ENCODE peak calls at places on chromosomes 1 and 21, in eight cellular contexts. H is MCF 10A, F is neural crest cell, Z is transverse colon, T is adrenal gland, S is lower lobe of right lung, J is foreskin fibroblast, L is GM06990. O is an unnamed sample.

GRCh38 chr1:3827813-3828307 is 29.2 kb downstream of the CEP104 start:
- DNase-seq in H (no peak), F (no peak), Z (no peak), T (no peak), S (no peak), J (no peak), L (no peak), O (no peak)

GRCh38 chr1:44314401-44314800 is 40.7 kb downstream of the ERI3 start:
- DNase-seq in H (no peak), F (no peak), Z (no peak), T (no peak), S (no peak), J (no peak), L (no peak), O (no peak)

GRCh38 chr1:83520797-83521196 is 478.1 kb downstream of the TTLL7 start:
- DNase-seq in H (peak), F (no peak), Z (no peak), T (no peak), S (no peak), J (no peak), L (no peak), O (no peak)

GRCh38 chr1:78385744-78386462 is 104.9 kb upstream of the PTGFR start:
- DNase-seq in H (no peak), F (no peak), Z (no peak), T (no peak), S (no peak), J (no peak), L (no peak), O (no peak)

GRCh38 chr1:235074335-235075120 is 54.1 kb downstream of the TOMM20 start:
- DNase-seq in H (peak), F (no peak), Z (peak), T (no peak), S (peak), J (peak), L (peak), O (no peak)

GRCh38 chr1:167130782-167131520 is 37.1 kb downstream of the STYXL2 start:
- DNase-seq in H (no peak), F (no peak), Z (no peak), T (no peak), S (no peak), J (no peak), L (no peak), O (no peak)

GRCh38 chr21:18249542-18250152 is 5.0 kb downstream of the CHODL start:
- DNase-seq in H (peak), F (no peak), Z (no peak), T (no peak), S (no peak), J (no peak), L (no peak), O (no peak)

GRCh38 chr1:7704214-7705047 is 66.7 kb upstream of the VAMP3 start:
- DNase-seq in H (no peak), F (peak), Z (peak), T (peak), S (peak), J (peak), L (peak), O (peak)

GRCh38 chr1:90761781-90762589 is 44.9 kb upstream of the BARHL2 start:
- DNase-seq in H (no peak), F (no peak), Z (no peak), T (peak), S (no peak), J (no peak), L (no peak), O (no peak)

GRCh38 chr1:68496680-68497357 is at the start of gene DEPDC1:
- DNase-seq in H (peak), F (peak), Z (peak), T (peak), S (peak), J (peak), L (peak), O (peak)

GRCh38 chr1:21703318-21703963 is 34.3 kb upstream of the RAP1GAP start:
- DNase-seq in H (peak), F (no peak), Z (no peak), T (peak), S (no peak), J (peak), L (no peak), O (no peak)

GRCh38 chr1:108016451-108016920 is 51.5 kb upstream of the VAV3 start:
- DNase-seq in H (peak), F (no peak), Z (no peak), T (peak), S (no peak), J (peak), L (peak), O (no peak)

GRCh38 chr1:179976970-179977651 is 22.5 kb downstream of the CEP350 start:
- DNase-seq in H (no peak), F (no peak), Z (no peak), T (no peak), S (no peak), J (no peak), L (no peak), O (no peak)

GRCh38 chr1:179002552-179003345 is 22.9 kb upstream of the FAM20B start:
- DNase-seq in H (peak), F (peak), Z (peak), T (peak), S (peak), J (peak), L (peak), O (peak)

GRCh38 chr1:151547119-151547899 is 7.2 kb downstream of the TUFT1 start:
- DNase-seq in H (peak), F (no peak), Z (peak), T (peak), S (peak), J (peak), L (no peak), O (no peak)

GRCh38 chr1:35807614-35808375 is at the start of gene AGO4:
- DNase-seq in H (peak), F (peak), Z (peak), T (peak), S (peak), J (peak), L (peak), O (peak)

GRCh38 chr1:114715952-114716303 is 643 bp downstream of the NRAS start:
- DNase-seq in H (no peak), F (no peak), Z (no peak), T (no peak), S (no peak), J (no peak), L (no peak), O (no peak)

GRCh38 chr1:218816999-218817398 is 356.7 kb upstream of the LYPLAL1 start:
- DNase-seq in H (no peak), F (no peak), Z (no peak), T (no peak), S (no peak), J (no peak), L (no peak), O (no peak)

GRCh38 chr1:236536540-236536939 is 12.8 kb downstream of the LGALS8 start:
- DNase-seq in H (no peak), F (no peak), Z (no peak), T (no peak), S (no peak), J (no peak), L (no peak), O (no peak)

GRCh38 chr1:204670152-204670927 is 15.2 kb downstream of the LRRN2 start:
- DNase-seq in H (peak), F (no peak), Z (no peak), T (no peak), S (no peak), J (peak), L (no peak), O (no peak)

GRCh38 chr1:175801979-175802378 is 58.6 kb upstream of the TNR start:
- DNase-seq in H (no peak), F (no peak), Z (no peak), T (no peak), S (no peak), J (no peak), L (no peak), O (no peak)

GRCh38 chr1:10839188-10839770 is 42.8 kb upstream of the CASZ1 start:
- DNase-seq in H (no peak), F (no peak), Z (no peak), T (no peak), S (no peak), J (no peak), L (no peak), O (no peak)

GRCh38 chr1:6873298-6874015 is 88.2 kb downstream of the CAMTA1 start:
- DNase-seq in H (no peak), F (no peak), Z (no peak), T (no peak), S (no peak), J (no peak), L (no peak), O (no peak)

GRCh38 chr1:62335656-62336055 is 16.4 kb upstream of the KANK4 start:
- DNase-seq in H (no peak), F (no peak), Z (no peak), T (no peak), S (no peak), J (no peak), L (no peak), O (no peak)
- TF ChIP-seq CTCF in H (no peak), F (no peak), Z (no peak), T (no peak), S (no peak), J (no peak), L (no peak), O (no peak)

DNA sequence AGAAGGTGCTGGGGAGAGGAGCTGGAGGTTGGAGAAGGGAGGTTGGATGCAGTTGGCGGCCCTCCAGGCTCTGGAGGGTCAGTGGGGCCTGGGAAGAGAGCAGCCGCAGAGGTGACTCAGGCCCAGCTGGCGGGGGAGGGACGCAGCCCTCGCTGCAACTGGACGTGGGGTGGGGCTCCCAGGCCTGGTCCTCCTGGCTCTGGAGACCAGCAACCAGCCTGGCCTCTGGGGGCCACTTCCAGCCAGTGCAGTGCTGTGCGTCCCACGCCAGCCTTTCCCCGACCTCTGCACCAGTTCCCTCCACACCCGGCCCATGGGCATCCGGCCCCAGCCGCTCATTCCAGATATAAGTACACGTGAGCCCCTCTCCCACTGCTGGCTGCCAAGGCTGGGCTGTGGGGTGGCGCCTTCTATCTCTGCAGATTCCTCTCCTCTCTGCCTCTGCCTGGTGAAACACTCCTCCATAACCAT is 38.0 kb upstream of the COL18A1 start:
- DNase-seq in H (peak), F (no peak), Z (peak), T (peak), S (no peak), J (peak), L (no peak), O (peak)
- TF ChIP-seq CTCF in H (no peak), F (no peak), Z (no peak), T (peak), S (no peak), J (no peak), L (no peak), O (peak)

GRCh38 chr1:38605091-38605490 is 254.5 kb downstream of the RRAGC start:
- DNase-seq in H (no peak), F (no peak), Z (no peak), T (no peak), S (no peak), J (no peak), L (no peak), O (peak)

GRCh38 chr1:38609166-38609880 is 250.2 kb downstream of the RRAGC start:
- DNase-seq in H (no peak), F (no peak), Z (no peak), T (no peak), S (no peak), J (no peak), L (no peak), O (peak)

GRCh38 chr1:38607526-38607925 is 252.0 kb downstream of the RRAGC start:
- DNase-seq in H (no peak), F (no peak), Z (no peak), T (no peak), S (no peak), J (no peak), L (no peak), O (peak)

GRCh38 chr1:38611661-38612211 is 247.8 kb downstream of the RRAGC start:
- DNase-seq in H (no peak), F (no peak), Z (no peak), T (no peak), S (no peak), J (no peak), L (no peak), O (no peak)

GRCh38 chr1:38608202-38608864 is 251.2 kb downstream of the RRAGC start:
- DNase-seq in H (peak), F (peak), Z (no peak), T (no peak), S (no peak), J (no peak), L (no peak), O (peak)
- TF ChIP-seq CTCF in H (peak), F (peak), Z (no peak), T (peak), S (peak), J (peak), L (peak), O (peak)

GRCh38 chr1:155320252-155320651 is 442 bp upstream of the RUSC1 start:
- DNase-seq in H (no peak), F (no peak), Z (no peak), T (no peak), S (no peak), J (no peak), L (no peak), O (no peak)
- TF ChIP-seq CTCF in H (no peak), F (no peak), Z (no peak), T (no peak), S (no peak), J (no peak), L (no peak), O (no peak)

DNA sequence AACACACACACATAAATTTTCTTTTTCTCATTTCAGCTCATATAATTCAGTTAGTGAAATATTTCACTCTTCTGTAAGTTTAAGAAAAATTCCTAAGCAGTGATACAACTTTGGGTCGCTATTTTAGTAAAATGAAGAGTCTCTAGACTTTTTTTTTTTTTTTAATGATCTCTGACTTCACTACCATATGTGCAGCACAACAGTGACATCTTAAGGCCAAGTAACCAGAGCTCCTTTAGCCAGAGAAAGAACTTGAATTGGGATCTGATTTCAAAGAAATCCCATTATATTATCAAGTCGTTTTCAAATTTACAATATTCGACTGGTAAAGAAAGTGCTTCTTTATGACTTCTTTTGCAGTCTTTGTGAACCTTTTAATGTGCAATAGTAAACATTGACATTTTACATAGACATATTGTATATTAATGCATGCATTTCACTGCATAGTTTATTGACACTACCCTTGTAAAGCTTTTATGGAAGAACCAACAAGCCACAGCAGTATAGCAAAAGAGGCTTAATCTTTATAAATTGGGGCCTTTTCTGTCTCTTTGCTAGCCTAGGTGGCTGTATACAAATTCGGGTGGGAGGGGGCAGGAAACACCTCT is 62.2 kb downstream of the LRRC40 start:
- DNase-seq in H (no peak), F (no peak), Z (no peak), T (no peak), S (no peak), J (peak), L (no peak), O (no peak)
- TF ChIP-seq CTCF in H (no peak), F (no peak), Z (no peak), T (no peak), S (no peak), J (peak), L (no peak), O (peak)

DNA sequence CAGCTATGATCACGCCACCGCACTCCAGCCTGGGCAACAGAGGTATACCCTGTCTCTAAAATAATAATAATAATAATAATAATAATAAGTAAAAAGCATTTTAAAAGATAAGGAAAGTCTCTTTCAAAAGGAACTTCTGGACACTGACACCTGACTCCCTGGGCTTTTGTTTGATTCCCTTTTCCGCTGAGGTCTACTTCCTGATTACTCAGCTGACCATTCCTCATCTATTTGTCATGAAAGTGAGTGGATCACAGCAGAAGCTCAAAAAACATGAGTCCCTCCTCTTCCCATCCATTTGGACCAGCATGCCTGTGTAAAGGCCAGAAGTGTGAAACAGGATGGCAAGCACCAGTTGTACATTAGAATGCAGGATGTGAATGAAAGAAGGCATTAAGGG is 61.1 kb upstream of the FBXO28 start:
- DNase-seq in H (peak), F (no peak), Z (no peak), T (no peak), S (no peak), J (peak), L (no peak), O (no peak)
- TF ChIP-seq CTCF in H (no peak), F (no peak), Z (no peak), T (no peak), S (no peak), J (no peak), L (no peak), O (no peak)

DNA sequence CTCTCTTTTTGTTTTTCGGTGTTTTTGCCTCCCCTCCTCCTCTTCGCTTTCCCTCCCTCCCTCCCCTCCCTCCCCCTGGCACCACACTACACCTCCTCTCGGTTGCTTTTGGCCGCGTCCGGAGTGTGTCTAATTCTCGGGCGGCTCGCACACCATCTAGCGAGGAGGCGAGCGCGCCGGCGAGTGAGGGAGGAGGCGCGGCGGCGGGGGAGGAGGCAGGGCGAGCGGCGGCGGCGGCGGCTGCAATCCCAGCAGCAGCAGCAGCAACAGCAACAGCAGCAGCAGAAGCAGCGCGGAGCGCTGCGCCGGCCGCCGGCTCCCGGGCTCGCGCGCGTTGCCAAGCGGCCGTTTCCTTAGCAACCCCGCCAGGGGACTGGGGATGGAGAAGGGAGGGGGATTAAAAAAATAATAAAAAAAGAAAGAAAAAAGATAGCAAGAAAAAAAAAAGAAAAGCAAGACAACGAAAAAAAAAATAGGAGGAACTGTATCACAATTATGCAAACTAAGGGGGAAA is 408 bp upstream of the NEGR1 start:
- DNase-seq in H (peak), F (peak), Z (peak), T (peak), S (peak), J (peak), L (peak), O (peak)
- TF ChIP-seq CTCF in H (no peak), F (peak), Z (peak), T (no peak), S (no peak), J (peak), L (peak), O (no peak)

O was measured in osteocyte.